ENCODE peak calls at places on chromosomes 4 and X, in four cellular contexts. One of them, this sample, is unnamed.

GRCh38 chrX:38468758-38469157 is 92.6 kb upstream of the TSPAN7 start:
- DNase-seq in lower leg skin: no peak
- DNase-seq in suprapubic skin: no peak
- DNase-seq in epithelial cell of proximal tubule: no peak
- DNase-seq in this sample: no peak

GRCh38 chr4:6493668-6494304 is 21.4 kb upstream of the PPP2R2C start:
- DNase-seq in suprapubic skin: no peak
- DNase-seq in epithelial cell of proximal tubule: no peak
- DNase-seq in lower leg skin: no peak
- DNase-seq in this sample: peak; percentile 29

GRCh38 chrX:141642979-141643378 is 53.5 kb downstream of the SPANXA2 start:
- DNase-seq in epithelial cell of proximal tubule: no peak
- DNase-seq in lower leg skin: no peak
- DNase-seq in suprapubic skin: no peak
- DNase-seq in this sample: peak; percentile 1

GRCh38 chrX:11770320-11770719 is 12.3 kb downstream of the MSL3 start:
- DNase-seq in epithelial cell of proximal tubule: no peak
- DNase-seq in lower leg skin: no peak
- DNase-seq in suprapubic skin: no peak
- DNase-seq in this sample: peak; percentile 54

GRCh38 chrX:100681581-100681980 is 37.6 kb downstream of the SRPX2 start:
- DNase-seq in suprapubic skin: no peak
- DNase-seq in epithelial cell of proximal tubule: no peak
- DNase-seq in lower leg skin: no peak
- DNase-seq in this sample: no peak

GRCh38 chrX:122245943-122246342 is 938.1 kb upstream of the GRIA3 start:
- DNase-seq in epithelial cell of proximal tubule: no peak
- DNase-seq in lower leg skin: no peak
- DNase-seq in suprapubic skin: no peak
- DNase-seq in this sample: no peak

GRCh38 chr4:47817275-47817674 is 20.6 kb downstream of the CORIN start:
- DNase-seq in suprapubic skin: no peak
- DNase-seq in lower leg skin: no peak
- DNase-seq in epithelial cell of proximal tubule: no peak
- DNase-seq in this sample: no peak

GRCh38 chr4:163165217-163166017 is 1.3 kb downstream of the NAF1 start:
- DNase-seq in lower leg skin: no peak
- DNase-seq in suprapubic skin: no peak
- DNase-seq in epithelial cell of proximal tubule: no peak
- DNase-seq in this sample: peak; percentile 36

GRCh38 chr4:153451931-153452660 is 14.1 kb upstream of the TMEM131L start:
- DNase-seq in lower leg skin: no peak
- DNase-seq in suprapubic skin: no peak
- DNase-seq in epithelial cell of proximal tubule: no peak
- DNase-seq in this sample: no peak

GRCh38 chr4:79042079-79042674 is 102.9 kb upstream of the PAQR3 start:
- DNase-seq in lower leg skin: no peak
- DNase-seq in epithelial cell of proximal tubule: no peak
- DNase-seq in suprapubic skin: no peak
- DNase-seq in this sample: peak; percentile 46

GRCh38 chr4:113170818-113171468 is 121.5 kb downstream of the ANK2 start:
- DNase-seq in suprapubic skin: no peak
- DNase-seq in epithelial cell of proximal tubule: no peak
- DNase-seq in lower leg skin: no peak
- DNase-seq in this sample: no peak

GRCh38 chrX:24148535-24149345 is 789 bp upstream of the ZFX start:
- DNase-seq in suprapubic skin: peak; percentile 68
- DNase-seq in lower leg skin: no peak
- DNase-seq in epithelial cell of proximal tubule: no peak
- DNase-seq in this sample: no peak

GRCh38 chrX:107934262-107934661 is 47.9 kb downstream of the TEX13B start:
- DNase-seq in epithelial cell of proximal tubule: no peak
- DNase-seq in lower leg skin: no peak
- DNase-seq in suprapubic skin: no peak
- DNase-seq in this sample: no peak

GRCh38 chrX:107940095-107940494 is 42.1 kb downstream of the TEX13B start:
- DNase-seq in suprapubic skin: no peak
- DNase-seq in lower leg skin: no peak
- DNase-seq in epithelial cell of proximal tubule: no peak
- DNase-seq in this sample: no peak

GRCh38 chrX:107935200-107935599 is 47.0 kb downstream of the TEX13B start:
- DNase-seq in epithelial cell of proximal tubule: peak; percentile 56
- DNase-seq in suprapubic skin: no peak
- DNase-seq in lower leg skin: no peak
- DNase-seq in this sample: peak; percentile 92

GRCh38 chrX:107936434-107936730 is 45.8 kb downstream of the TEX13B start:
- DNase-seq in epithelial cell of proximal tubule: no peak
- DNase-seq in lower leg skin: no peak
- DNase-seq in suprapubic skin: no peak
- DNase-seq in this sample: peak; percentile 4

GRCh38 chrX:107935664-107936433 is 46.3 kb downstream of the TEX13B start:
- DNase-seq in epithelial cell of proximal tubule: peak; percentile 10
- DNase-seq in suprapubic skin: no peak
- DNase-seq in lower leg skin: peak; percentile 13
- DNase-seq in this sample: peak; percentile 77
- H3K4me3 ChIP-seq in epithelial cell of proximal tubule: peak overlapping the region; percentile 65
- H3K4me3 ChIP-seq in suprapubic skin: peak overlapping the region; percentile 34
- H3K4me3 ChIP-seq in lower leg skin: no peak overlapping the region
- H3K4me3 ChIP-seq in this sample: peak overlapping the region; percentile 68

DNA sequence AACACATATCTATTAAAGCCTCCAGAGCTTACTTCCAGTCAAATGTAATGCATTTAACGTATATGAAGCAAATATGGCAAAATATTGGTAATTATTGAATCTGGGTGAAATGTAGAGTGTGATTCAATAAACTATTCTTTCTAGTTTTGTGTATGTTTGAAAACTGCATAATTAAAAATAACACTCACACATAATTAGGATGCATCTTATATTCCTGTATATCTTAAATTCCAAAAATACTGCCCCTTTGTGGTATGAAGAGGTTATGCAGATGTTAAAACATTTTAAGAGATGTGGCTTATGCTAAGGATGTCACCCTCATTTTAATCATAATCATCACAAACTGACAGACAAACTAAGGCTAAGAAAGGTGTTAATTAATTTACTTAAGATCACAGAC is 182.9 kb downstream of the COX18 start:
- DNase-seq in lower leg skin: no peak
- DNase-seq in suprapubic skin: no peak
- DNase-seq in epithelial cell of proximal tubule: no peak
- DNase-seq in this sample: peak; percentile 11
- TF ChIP-seq CTCF in lower leg skin: no peak
- TF ChIP-seq CTCF in suprapubic skin: no peak
- TF ChIP-seq CTCF in epithelial cell of proximal tubule: peak; percentile 36
- TF ChIP-seq CTCF in this sample: peak; percentile 38

DNA sequence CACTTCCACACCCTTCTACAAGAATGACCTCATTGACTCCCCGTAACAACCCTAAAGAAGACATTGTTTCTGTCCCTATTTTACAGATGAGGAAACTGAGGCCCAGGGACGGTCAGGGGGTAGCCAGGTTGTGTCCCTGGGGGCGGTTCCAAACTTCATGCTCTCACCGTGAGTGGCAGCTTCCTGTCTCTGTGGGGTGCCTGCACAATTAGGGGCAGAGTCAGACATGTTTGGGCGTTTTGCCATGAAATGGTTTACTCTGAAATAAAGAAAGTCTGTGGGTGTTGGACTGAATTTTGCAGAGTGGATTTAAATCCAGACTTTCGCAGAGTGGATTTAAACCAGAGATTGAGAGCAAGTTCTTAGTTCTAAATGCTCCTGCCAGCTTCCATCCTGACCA is 44.3 kb upstream of the TBL1X start:
- DNase-seq in suprapubic skin: no peak
- DNase-seq in epithelial cell of proximal tubule: no peak
- DNase-seq in lower leg skin: no peak
- DNase-seq in this sample: no peak
- H3K4me3 ChIP-seq in suprapubic skin: no peak overlapping the region
- H3K4me3 ChIP-seq in epithelial cell of proximal tubule: no peak overlapping the region
- H3K4me3 ChIP-seq in lower leg skin: no peak overlapping the region
- H3K4me3 ChIP-seq in this sample: no peak overlapping the region

GRCh38 chr4:148029781-148030180 is 297.9 kb downstream of the ARHGAP10 start:
- DNase-seq in lower leg skin: no peak
- DNase-seq in suprapubic skin: no peak
- DNase-seq in epithelial cell of proximal tubule: no peak
- DNase-seq in this sample: no peak

GRCh38 chr4:148021706-148022105 is 289.8 kb downstream of the ARHGAP10 start:
- DNase-seq in suprapubic skin: no peak
- DNase-seq in epithelial cell of proximal tubule: no peak
- DNase-seq in lower leg skin: no peak
- DNase-seq in this sample: no peak

GRCh38 chr4:148022975-148023374 is 291.1 kb downstream of the ARHGAP10 start:
- DNase-seq in suprapubic skin: no peak
- DNase-seq in lower leg skin: no peak
- DNase-seq in epithelial cell of proximal tubule: no peak
- DNase-seq in this sample: no peak

GRCh38 chr4:148023782-148024181 is 291.9 kb downstream of the ARHGAP10 start:
- DNase-seq in lower leg skin: no peak
- DNase-seq in suprapubic skin: no peak
- DNase-seq in epithelial cell of proximal tubule: no peak
- DNase-seq in this sample: no peak

GRCh38 chr4:148026022-148026421 is 294.1 kb downstream of the ARHGAP10 start:
- DNase-seq in epithelial cell of proximal tubule: no peak
- DNase-seq in suprapubic skin: no peak
- DNase-seq in lower leg skin: no peak
- DNase-seq in this sample: peak; percentile 6
- TF ChIP-seq CTCF in epithelial cell of proximal tubule: no peak
- TF ChIP-seq CTCF in suprapubic skin: no peak
- TF ChIP-seq CTCF in lower leg skin: no peak
- TF ChIP-seq CTCF in this sample: no peak

This sample was measured in epithelial cell of esophagus.